ENCODE peak calls at places on chromosome 22, in nine cellular contexts. B is body of pancreas; H is left ventricle myocardium inferior; M is heart right ventricle; N is cardiac muscle cell; O is kidney epithelial cell; F is Peyer's patch; D is CD8-positive, alpha-beta T cell; V is GM23338. P is an unnamed sample. For H3K36me3, the result is how much of the 10 kb centered on the place peaks cover.

GRCh38 chr22:37905534-37906363 is at the start of gene MICALL1:
- DNase-seq in B (peak), H (peak), M (peak), N (peak), O (no peak), F (peak), D (peak), V (peak), P (peak)

GRCh38 chr22:38205261-38206128 is 3.7 kb downstream of the MAFF start:
- DNase-seq in B (peak), H (peak), M (peak), N (peak), O (no peak), F (no peak), D (no peak), V (no peak), P (peak)

GRCh38 chr22:25452116-25452700 is 112.3 kb upstream of the GRK3 start:
- DNase-seq in B (no peak), H (no peak), M (no peak), N (peak), O (no peak), F (no peak), D (no peak), V (no peak), P (no peak)

GRCh38 chr22:25172153-25172552 is 27.5 kb upstream of the CRYBB3 start:
- DNase-seq in B (peak), H (no peak), M (no peak), N (peak), O (no peak), F (no peak), D (peak), V (no peak), P (no peak)

GRCh38 chr22:38415561-38416321 is 39.3 kb downstream of the KCNJ4 start:
- DNase-seq in B (no peak), H (peak), M (peak), N (no peak), O (no peak), F (no peak), D (no peak), V (peak), P (peak)

GRCh38 chr22:46187862-46188261 is 37.5 kb downstream of the PPARA start:
- DNase-seq in B (no peak), H (no peak), M (no peak), N (no peak), O (peak), F (no peak), D (no peak), V (no peak), P (no peak)

GRCh38 chr22:37177221-37177620 is 10.8 kb downstream of the C1QTNF6 start:
- DNase-seq in B (no peak), H (no peak), M (no peak), N (no peak), O (no peak), F (no peak), D (no peak), V (no peak), P (no peak)

GRCh38 chr22:25490869-25491268 is 73.6 kb upstream of the GRK3 start:
- DNase-seq in B (no peak), H (no peak), M (no peak), N (no peak), O (no peak), F (no peak), D (no peak), V (no peak), P (no peak)

GRCh38 chr22:37229012-37229804 is 14.9 kb downstream of the RAC2 start:
- DNase-seq in B (peak), H (no peak), M (no peak), N (peak), O (peak), F (peak), D (peak), V (no peak), P (no peak)

GRCh38 chr22:46432164-46433068 is 96.9 kb downstream of the TRMU start:
- DNase-seq in B (no peak), H (no peak), M (no peak), N (no peak), O (no peak), F (peak), D (peak), V (no peak), P (no peak)

GRCh38 chr22:39013923-39014722 is at the start of gene APOBEC3C:
- DNase-seq in B (peak), H (peak), M (peak), N (peak), O (peak), F (peak), D (peak), V (peak), P (peak)

GRCh38 chr22:31347251-31348008 is 1.3 kb upstream of the PATZ1 start:
- DNase-seq in B (peak), H (peak), M (peak), N (peak), O (no peak), F (peak), D (peak), V (peak), P (peak)

GRCh38 chr22:27740192-27740748 is 61.3 kb downstream of the MN1 start:
- DNase-seq in B (no peak), H (no peak), M (no peak), N (no peak), O (no peak), F (no peak), D (no peak), V (no peak), P (no peak)

GRCh38 chr22:24011735-24012068 is 598 bp downstream of the CABIN1 start:
- DNase-seq in B (peak), H (no peak), M (no peak), N (no peak), O (no peak), F (no peak), D (no peak), V (peak), P (no peak)

GRCh38 chr22:37472418-37473006 is 13.7 kb downstream of the MFNG start:
- DNase-seq in B (peak), H (no peak), M (no peak), N (peak), O (no peak), F (no peak), D (peak), V (peak), P (no peak)

GRCh38 chr22:43266117-43266516 is 77.1 kb downstream of the SCUBE1 start:
- DNase-seq in B (no peak), H (no peak), M (no peak), N (no peak), O (no peak), F (no peak), D (no peak), V (no peak), P (no peak)

GRCh38 chr22:49203091-49203862 is 624.4 kb downstream of the BRD1 start:
- DNase-seq in B (no peak), H (no peak), M (no peak), N (no peak), O (no peak), F (peak), D (no peak), V (no peak), P (peak)

GRCh38 chr22:48241658-48242057 is 1479.2 kb downstream of the TBC1D22A start:
- DNase-seq in B (no peak), H (no peak), M (no peak), N (no peak), O (no peak), F (no peak), D (no peak), V (no peak), P (no peak)

GRCh38 chr22:24247564-24248344 is 2.9 kb upstream of the GGT5 start:
- DNase-seq in B (peak), H (peak), M (peak), N (peak), O (no peak), F (peak), D (peak), V (peak), P (peak)

GRCh38 chr22:27405672-27406388 is 395.7 kb downstream of the MN1 start:
- DNase-seq in B (peak), H (peak), M (peak), N (peak), O (no peak), F (no peak), D (no peak), V (peak), P (no peak)

GRCh38 chr22:26902401-26903029 is 245.1 kb downstream of the MIAT start:
- DNase-seq in B (no peak), H (no peak), M (no peak), N (no peak), O (no peak), F (no peak), D (no peak), V (no peak), P (no peak)

GRCh38 chr22:25806579-25806978 is 64.6 kb downstream of the MYO18B start:
- DNase-seq in B (no peak), H (no peak), M (no peak), N (no peak), O (no peak), F (no peak), D (no peak), V (no peak), P (no peak)

DNA sequence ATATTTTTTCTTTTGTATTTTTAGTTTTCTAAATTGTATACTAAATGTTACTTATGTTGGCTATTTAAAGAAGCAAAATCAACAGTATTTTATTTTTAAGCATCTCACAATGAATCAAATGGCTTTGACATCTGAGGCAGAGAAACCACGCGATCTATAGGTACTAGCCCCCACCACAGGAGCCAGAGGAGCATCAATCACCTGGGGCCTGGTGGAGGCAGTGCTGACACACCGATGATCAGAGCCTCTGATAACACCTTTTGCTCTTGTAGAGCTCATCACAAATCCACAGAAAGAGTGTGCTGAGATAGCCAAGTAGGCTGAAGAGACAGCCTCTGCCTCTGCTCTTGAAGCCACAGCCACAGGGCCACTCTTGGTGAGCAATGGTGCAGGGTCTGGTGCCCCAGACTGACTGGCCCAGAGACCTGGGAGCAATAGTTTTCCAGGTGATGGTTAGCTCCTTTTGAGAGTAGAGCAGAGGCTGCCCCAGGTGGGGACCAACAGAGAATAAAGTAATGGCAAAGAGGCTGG is 25.2 kb downstream of the HIRA start:
- DNase-seq in B (no peak), H (no peak), M (no peak), N (no peak), O (no peak), F (no peak), D (no peak), V (no peak), P (no peak)
- H3K36me3 ChIP-seq in B (under half), H (under half), M (half or more), N (under half), O (under half), F (half or more), D (under half), V (under half), P (under half)

GRCh38 chr22:35303029-35303624 is 3.4 kb downstream of the TOM1 start:
- DNase-seq in B (no peak), H (no peak), M (no peak), N (no peak), O (no peak), F (no peak), D (no peak), V (no peak), P (no peak)

GRCh38 chr22:35301370-35301874 is 1.7 kb downstream of the TOM1 start:
- DNase-seq in B (no peak), H (no peak), M (no peak), N (peak), O (no peak), F (no peak), D (no peak), V (peak), P (peak)

GRCh38 chr22:35299717-35300497 is at the start of gene TOM1:
- DNase-seq in B (peak), H (peak), M (peak), N (peak), O (peak), F (peak), D (peak), V (peak), P (peak)

GRCh38 chr22:35299217-35299716 is 427 bp upstream of the TOM1 start:
- DNase-seq in B (no peak), H (no peak), M (no peak), N (peak), O (no peak), F (peak), D (no peak), V (no peak), P (no peak)
- TF ChIP-seq CTCF in B (no peak), H (peak), M (no peak), N (no peak), O (no peak), F (peak), D (peak), V (no peak), P (no peak)

GRCh38 chr22:29206372-29207230 is 905 bp downstream of the EMID1 start:
- DNase-seq in B (no peak), H (no peak), M (no peak), N (no peak), O (no peak), F (no peak), D (no peak), V (no peak), P (no peak)

GRCh38 chr22:29205598-29206371 is at the start of gene EMID1:
- DNase-seq in B (peak), H (peak), M (peak), N (peak), O (no peak), F (no peak), D (peak), V (peak), P (peak)

GRCh38 chr22:29203883-29204282 is 1.8 kb upstream of the EMID1 start:
- DNase-seq in B (no peak), H (no peak), M (no peak), N (no peak), O (no peak), F (no peak), D (no peak), V (no peak), P (no peak)

GRCh38 chr22:29204617-29205183 is 996 bp upstream of the EMID1 start:
- DNase-seq in B (no peak), H (no peak), M (no peak), N (no peak), O (no peak), F (no peak), D (no peak), V (no peak), P (no peak)

GRCh38 chr22:29205260-29205597 is 467 bp upstream of the EMID1 start:
- DNase-seq in B (peak), H (no peak), M (no peak), N (no peak), O (no peak), F (no peak), D (no peak), V (peak), P (no peak)
- H3K36me3 ChIP-seq in B (under half), H (under half), M (under half), N (under half), O (under half), F (under half), D (under half), V (under half), P (under half)

GRCh38 chr22:50485221-50486131 is 1.2 kb upstream of the MIOX start:
- DNase-seq in B (peak), H (no peak), M (no peak), N (no peak), O (no peak), F (no peak), D (no peak), V (no peak), P (no peak)
- TF ChIP-seq CTCF in B (no peak), H (no peak), M (no peak), N (no peak), O (no peak), F (no peak), D (no peak), V (no peak), P (no peak)